ENCODE peak calls at places on chromosomes 1 and 21, in nine cellular contexts. P, J, O, X, C, H, M, R and V are unnamed samples. For H3K27me3 and H3K36me3, the result is how much of the 10 kb centered on the place peaks cover.

GRCh38 chr1:16979475-16980327 is 719 bp downstream of the MFAP2 start:
- DNase-seq in R (no peak), O (no peak), M (no peak), H (no peak), J (no peak), C (peak), X (no peak), P (peak), V (no peak)

GRCh38 chr1:76140227-76140626 is 65.7 kb downstream of the ST6GALNAC3 start:
- DNase-seq in P (no peak), X (no peak), R (no peak), H (no peak), M (no peak), J (no peak), O (no peak), C (no peak), V (no peak)

GRCh38 chr1:68384872-68385390 is 64.8 kb downstream of the RPE65 start:
- DNase-seq in M (no peak), P (no peak), R (no peak), J (no peak), C (peak), O (no peak), H (no peak), X (peak), V (no peak)

GRCh38 chr1:119713039-119713537 is 1.4 kb downstream of the PHGDH start:
- DNase-seq in X (no peak), J (no peak), H (no peak), O (no peak), M (no peak), P (no peak), C (peak), R (no peak), V (no peak)

GRCh38 chr1:70072239-70072751 is 133.1 kb downstream of the LRRC40 start:
- DNase-seq in P (no peak), H (no peak), C (no peak), J (no peak), X (peak), M (no peak), O (no peak), R (no peak), V (no peak)

GRCh38 chr1:209755926-209756607 is at the start of gene TRAF3IP3:
- DNase-seq in X (no peak), H (peak), J (peak), P (no peak), M (peak), O (peak), C (no peak), R (peak), V (peak)

GRCh38 chr1:21681426-21681825 is 12.3 kb upstream of the RAP1GAP start:
- DNase-seq in R (no peak), C (no peak), H (no peak), J (no peak), P (no peak), X (no peak), M (no peak), O (no peak), V (no peak)

GRCh38 chr1:20192871-20193411 is 6.6 kb upstream of the PLA2G2C start:
- DNase-seq in J (no peak), R (no peak), C (no peak), P (no peak), H (no peak), M (no peak), X (no peak), O (no peak), V (no peak)

GRCh38 chr1:91591175-91591968 is 90.7 kb downstream of the CDC7 start:
- DNase-seq in J (no peak), X (no peak), O (no peak), R (no peak), M (no peak), C (no peak), P (no peak), H (no peak), V (no peak)

GRCh38 chr1:33897092-33897725 is 33.3 kb downstream of the HMGB4 start:
- DNase-seq in M (no peak), C (no peak), R (no peak), P (no peak), J (no peak), H (no peak), O (no peak), X (no peak), V (no peak)

GRCh38 chr21:18384771-18385170 is 18.8 kb downstream of the TMPRSS15 start:
- DNase-seq in H (no peak), C (no peak), R (no peak), X (peak), P (no peak), O (no peak), J (no peak), M (no peak), V (no peak)

GRCh38 chr1:81894867-81895266 is 94.1 kb downstream of the ADGRL2 start:
- DNase-seq in P (no peak), C (no peak), O (no peak), X (no peak), R (no peak), H (no peak), M (no peak), J (no peak), V (no peak)

GRCh38 chr1:204503913-204504519 is 9.4 kb upstream of the PIK3C2B start:
- DNase-seq in M (no peak), X (no peak), R (no peak), P (no peak), O (no peak), J (no peak), C (no peak), H (no peak), V (no peak)

GRCh38 chr1:214573386-214574358 is 22.3 kb upstream of the PTPN14 start:
- DNase-seq in R (no peak), P (no peak), M (no peak), X (peak), J (no peak), O (no peak), H (no peak), C (peak), V (no peak)

GRCh38 chr21:32463889-32464300 is 51.4 kb downstream of the EVA1C start:
- DNase-seq in O (no peak), P (peak), X (peak), C (peak), R (no peak), M (no peak), H (no peak), J (no peak), V (no peak)

GRCh38 chr1:192573499-192573898 is 2.1 kb upstream of the RGS1 start:
- DNase-seq in O (no peak), X (peak), P (no peak), H (no peak), C (no peak), R (no peak), J (no peak), M (no peak), V (no peak)

GRCh38 chr1:1213919-1214599 is at the start of gene TNFRSF4:
- DNase-seq in J (no peak), H (no peak), X (no peak), R (no peak), P (no peak), M (peak), O (no peak), C (no peak), V (no peak)

GRCh38 chr1:54807756-54808155 is 6.6 kb upstream of the TTC22 start:
- DNase-seq in C (no peak), X (no peak), O (no peak), R (no peak), J (no peak), P (no peak), M (no peak), H (no peak), V (no peak)

GRCh38 chr1:169779970-169780369 is 14.7 kb downstream of the METTL18 start:
- DNase-seq in O (no peak), R (no peak), M (no peak), X (peak), H (no peak), J (no peak), C (peak), P (no peak), V (no peak)

DNA sequence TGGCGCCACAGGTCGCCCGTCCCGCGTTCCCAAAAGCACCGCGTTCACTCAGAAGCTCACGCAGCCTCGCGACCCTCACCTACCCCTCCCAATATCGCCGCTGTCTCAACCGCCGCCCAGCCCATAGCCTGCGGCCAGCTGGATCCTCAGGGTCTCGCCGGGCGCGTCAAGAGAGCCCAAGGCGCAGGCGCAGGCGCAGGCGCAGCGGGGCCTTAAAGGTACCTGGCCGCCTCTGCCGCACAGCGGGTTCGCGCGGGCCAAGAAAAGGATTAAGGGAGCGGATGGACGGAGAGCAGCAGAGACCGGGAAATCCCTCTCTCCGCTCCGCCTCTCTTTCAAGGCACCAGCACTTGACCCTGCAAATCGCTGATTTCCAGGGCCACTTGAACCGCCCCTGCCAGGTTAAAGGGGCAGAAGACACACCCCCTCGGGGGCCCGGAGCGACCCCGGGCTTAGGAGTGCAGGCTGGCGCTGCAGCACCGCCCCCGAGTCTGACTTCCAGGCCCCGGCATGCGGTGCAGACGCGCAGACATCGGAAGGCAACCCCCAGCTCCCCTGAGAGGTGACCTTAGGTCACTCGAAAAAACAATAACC is at the start of gene NBPF20:
- DNase-seq in H (peak), X (peak), P (peak), O (no peak), R (peak), M (peak), J (peak), C (peak), V (peak)
- H3K27me3 ChIP-seq in H (under half), X (under half), P (under half), O (under half), R (under half), M (under half), J (under half), C (under half), V (under half)

DNA sequence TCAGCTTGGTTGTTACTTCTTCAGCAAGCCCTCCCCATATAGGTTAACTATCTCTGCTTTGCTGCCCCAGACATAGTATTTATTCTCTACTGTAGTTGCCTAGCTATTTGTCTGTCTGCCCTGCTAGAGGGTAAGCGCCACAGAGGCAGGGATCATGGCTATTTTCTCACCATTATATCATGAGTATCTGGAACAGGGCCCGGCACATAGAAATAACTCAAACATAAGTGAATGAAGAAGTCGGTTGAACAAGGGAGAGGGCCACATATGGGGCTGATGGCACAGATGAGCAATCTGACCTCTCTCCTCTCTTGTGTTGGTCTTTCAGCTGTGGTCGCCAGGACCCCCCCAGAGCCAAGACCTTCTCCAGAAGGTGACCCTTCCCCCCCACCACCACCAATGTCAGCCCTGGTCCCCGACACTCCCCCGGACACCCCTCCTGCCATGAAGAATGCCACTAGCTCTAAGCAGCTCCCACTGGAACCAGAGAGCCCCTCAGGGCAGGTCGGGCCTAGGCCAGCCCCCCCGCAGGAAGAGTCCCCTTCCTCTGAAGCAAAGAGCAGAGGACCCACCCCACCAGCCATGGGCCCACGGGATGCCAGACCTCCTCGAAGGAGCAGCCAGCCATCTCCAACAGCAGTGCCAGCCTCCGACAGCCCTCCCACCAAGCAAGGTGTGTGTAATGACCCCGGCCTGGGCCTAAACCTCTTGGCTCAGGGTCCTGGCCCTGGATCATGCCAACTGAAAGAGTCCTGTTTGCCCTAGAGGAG is 14.9 kb downstream of the MAP7D1 start:
- DNase-seq in R (no peak), M (no peak), J (no peak), O (no peak), H (no peak), X (no peak), P (no peak), C (no peak), V (no peak)
- H3K36me3 ChIP-seq in R (half or more), M (half or more), J (half or more), O (half or more), H (under half), X (under half), P (under half), C (half or more), V (under half)

GRCh38 chr1:228517655-228518054 is 30.5 kb downstream of the RNF187 start:
- DNase-seq in J (no peak), H (no peak), P (no peak), C (no peak), X (no peak), R (no peak), M (no peak), O (no peak), V (no peak)

GRCh38 chr1:228514421-228514820 is 27.2 kb downstream of the RNF187 start:
- DNase-seq in C (no peak), J (no peak), P (no peak), O (no peak), X (peak), R (no peak), M (no peak), H (no peak), V (no peak)

GRCh38 chr1:228513244-228513900 is 26.2 kb downstream of the RNF187 start:
- DNase-seq in M (no peak), O (no peak), C (no peak), R (no peak), J (peak), H (no peak), P (no peak), X (no peak), V (no peak)

GRCh38 chr1:228512852-228513243 is 25.7 kb downstream of the RNF187 start:
- DNase-seq in J (peak), H (no peak), P (no peak), C (no peak), O (no peak), R (no peak), M (no peak), X (no peak), V (no peak)

GRCh38 chr1:228515200-228515834 is 28.1 kb downstream of the RNF187 start:
- DNase-seq in M (peak), H (no peak), P (no peak), O (no peak), J (no peak), C (peak), R (no peak), X (peak), V (peak)
- H3K27me3 ChIP-seq in M (under half), H (under half), P (under half), O (under half), J (under half), C (under half), R (under half), X (under half), V (under half)

DNA sequence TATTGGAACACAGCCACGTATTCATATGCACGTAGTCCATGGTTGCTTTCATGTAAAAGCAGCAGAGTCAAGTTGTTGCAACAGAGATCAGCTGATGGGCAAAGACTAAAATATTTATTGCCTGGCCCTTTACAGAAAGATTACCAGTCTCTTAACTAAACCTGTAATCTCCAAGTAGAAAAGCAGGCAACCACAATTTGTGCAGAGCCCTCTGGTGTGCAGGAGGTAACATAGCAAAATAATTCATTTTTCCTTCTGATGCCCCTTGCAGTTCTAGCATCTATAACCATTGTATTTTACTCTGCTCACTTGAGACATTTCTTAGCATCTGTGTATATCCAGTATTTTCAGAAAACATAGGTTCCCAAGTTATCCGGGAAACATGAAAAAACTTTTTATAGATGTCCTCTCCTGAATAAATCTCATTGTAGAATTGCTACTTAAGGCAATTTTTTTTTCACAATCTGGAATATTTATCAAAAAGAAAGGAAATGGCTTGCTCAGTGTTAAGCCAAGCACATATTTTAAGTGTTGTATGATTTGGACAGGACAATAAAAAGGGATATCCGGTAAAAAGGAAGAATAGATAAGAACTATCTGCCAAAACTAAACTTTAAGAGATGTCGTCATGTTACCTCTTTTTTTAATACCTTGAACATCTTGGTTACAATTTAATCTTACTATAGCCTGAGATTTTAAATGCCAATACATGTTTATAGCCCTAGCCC is 430.7 kb downstream of the PLPP3 start:
- DNase-seq in P (no peak), J (no peak), R (no peak), O (no peak), C (no peak), H (no peak), X (no peak), M (no peak), V (no peak)
- H3K36me3 ChIP-seq in P (under half), J (under half), R (under half), O (under half), C (under half), H (under half), X (under half), M (under half), V (under half)